ENCODE peak calls at places on chromosome 1, in six cellular contexts. L is pancreas, G is IMR-90, S is tibial nerve, B is foreskin fibroblast, V is endothelial cell. K is an unnamed sample.

GRCh38 chr1:187624812-187625542 is 796.2 kb downstream of the PLA2G4A start:
- DNase-seq in L (no peak), G (peak), S (no peak), B (peak), V (no peak), K (peak)

GRCh38 chr1:51331206-51332100 is 1.1 kb upstream of the TTC39A start:
- DNase-seq in L (peak), G (peak), S (no peak), B (peak), V (no peak), K (peak)

GRCh38 chr1:159509440-159510222 is 26.2 kb downstream of the OR10J5 start:
- DNase-seq in L (no peak), G (no peak), S (no peak), B (no peak), V (no peak), K (no peak)

GRCh38 chr1:206631085-206631509 is 4.2 kb upstream of the DYRK3 start:
- DNase-seq in L (peak), G (peak), S (no peak), B (peak), V (peak), K (peak)

GRCh38 chr1:24420547-24420946 is 4.9 kb downstream of the NIPAL3 start:
- DNase-seq in L (no peak), G (peak), S (no peak), B (peak), V (no peak), K (peak)

GRCh38 chr1:20089328-20090077 is 19.5 kb downstream of the PLA2G5 start:
- DNase-seq in L (no peak), G (no peak), S (no peak), B (no peak), V (no peak), K (no peak)

GRCh38 chr1:20047058-20047457 is 22.9 kb upstream of the PLA2G5 start:
- DNase-seq in L (no peak), G (no peak), S (no peak), B (no peak), V (no peak), K (no peak)

GRCh38 chr1:211829343-211830054 is 1.1 kb downstream of the LPGAT1 start:
- DNase-seq in L (no peak), G (no peak), S (no peak), B (peak), V (peak), K (peak)

GRCh38 chr1:32868806-32869455 is 1.8 kb downstream of the FNDC5 start:
- DNase-seq in L (no peak), G (no peak), S (no peak), B (no peak), V (no peak), K (no peak)

GRCh38 chr1:25112400-25112799 is 119.9 kb downstream of the SYF2 start:
- DNase-seq in L (no peak), G (no peak), S (no peak), B (no peak), V (no peak), K (no peak)

GRCh38 chr1:239816090-239816812 is 275.4 kb upstream of the FMN2 start:
- DNase-seq in L (no peak), G (peak), S (no peak), B (peak), V (peak), K (peak)

GRCh38 chr1:65254320-65255087 is 54.8 kb upstream of the DNAJC6 start:
- DNase-seq in L (peak), G (peak), S (peak), B (peak), V (peak), K (peak)

GRCh38 chr1:199452627-199453026 is 574.9 kb upstream of the NR5A2 start:
- DNase-seq in L (no peak), G (no peak), S (no peak), B (no peak), V (no peak), K (no peak)

GRCh38 chr1:200867018-200867811 is 5.6 kb upstream of the GPR25 start:
- DNase-seq in L (no peak), G (peak), S (no peak), B (peak), V (no peak), K (peak)

GRCh38 chr1:22026924-22027289 is 25.4 kb downstream of the CELA3A start:
- DNase-seq in L (no peak), G (no peak), S (no peak), B (no peak), V (no peak), K (no peak)

GRCh38 chr1:48051466-48052126 is 54.4 kb upstream of the TRABD2B start:
- DNase-seq in L (no peak), G (no peak), S (no peak), B (no peak), V (no peak), K (no peak)

GRCh38 chr1:110872745-110873435 is at the start of gene CD53:
- DNase-seq in L (no peak), G (no peak), S (no peak), B (no peak), V (no peak), K (no peak)

GRCh38 chr1:189673223-189673622 is 804.4 kb downstream of the BRINP3 start:
- DNase-seq in L (no peak), G (no peak), S (no peak), B (no peak), V (no peak), K (no peak)

GRCh38 chr1:36223373-36223995 is 759 bp upstream of the THRAP3 start:
- DNase-seq in L (no peak), G (peak), S (no peak), B (peak), V (no peak), K (peak)

GRCh38 chr1:36222481-36223372 is 1.5 kb upstream of the THRAP3 start:
- DNase-seq in L (no peak), G (peak), S (no peak), B (no peak), V (no peak), K (no peak)

GRCh38 chr1:36223996-36224536 is at the start of gene THRAP3:
- DNase-seq in L (peak), G (peak), S (peak), B (peak), V (peak), K (peak)

GRCh38 chr1:36225298-36225899 is 1.2 kb downstream of the THRAP3 start:
- DNase-seq in L (no peak), G (peak), S (no peak), B (no peak), V (no peak), K (no peak)

DNA sequence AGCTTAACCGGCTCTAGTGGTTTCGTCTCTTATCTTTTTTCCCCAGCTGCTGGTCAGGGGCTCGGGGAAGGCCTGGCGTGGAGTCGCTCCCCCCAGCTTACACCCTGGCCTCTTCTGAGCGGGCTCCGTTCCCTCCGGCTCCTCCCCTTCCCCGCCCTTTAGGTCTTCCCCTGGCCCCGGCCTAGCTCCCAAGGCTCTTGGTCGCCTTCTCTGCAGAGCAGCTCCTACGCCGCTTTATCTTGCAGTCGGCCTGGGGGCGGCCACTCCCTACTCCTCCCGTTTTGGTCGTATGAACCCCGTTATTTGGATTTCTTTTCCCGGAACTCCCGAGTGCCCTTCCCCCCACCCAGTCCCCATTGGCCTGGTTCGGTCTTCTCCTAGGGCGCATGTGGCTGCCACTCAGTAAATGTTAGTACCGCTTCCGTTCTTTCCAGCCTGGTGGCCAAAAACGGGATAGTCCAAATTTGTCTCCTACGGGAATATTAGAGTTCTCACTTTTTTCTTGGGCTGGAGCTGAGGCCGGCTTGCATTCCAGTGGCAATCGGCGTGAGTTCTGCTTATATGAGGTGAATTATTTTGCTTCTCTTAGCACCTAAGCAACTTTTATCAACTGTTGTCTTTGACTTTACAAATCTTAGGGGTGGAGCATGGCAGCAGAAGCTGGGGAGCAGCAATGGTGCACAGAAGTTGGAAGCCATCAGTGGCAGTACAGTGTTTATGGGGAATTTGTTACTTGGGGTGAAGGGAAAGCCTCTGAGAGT is 474 bp downstream of the THRAP3 start:
- DNase-seq in L (peak), G (peak), S (peak), B (peak), V (peak), K (peak)
- TF ChIP-seq CTCF in L (no peak), G (peak), S (no peak), B (peak), V (peak), K (peak)

DNA sequence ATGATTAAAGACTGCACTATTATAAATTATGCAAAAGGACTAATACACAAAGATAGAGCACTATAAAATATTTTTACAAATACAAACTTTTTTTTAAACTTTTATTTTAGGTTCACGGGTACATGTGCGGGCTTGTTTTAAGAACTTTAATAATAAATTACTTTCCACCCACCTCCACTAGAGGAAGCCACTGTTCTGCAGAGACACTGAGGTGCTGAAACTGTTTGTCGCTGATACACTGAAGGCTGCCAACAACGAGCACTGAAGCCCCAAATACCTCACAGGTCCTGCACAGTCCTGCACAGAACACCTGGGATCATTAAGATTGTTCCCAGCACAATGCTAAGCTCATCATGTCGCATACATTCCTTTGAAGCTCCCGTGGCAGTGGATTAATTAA is 19.9 kb downstream of the COA6 start:
- DNase-seq in L (no peak), G (no peak), S (no peak), B (no peak), V (no peak), K (no peak)
- TF ChIP-seq CTCF in L (no peak), G (no peak), S (no peak), B (no peak), V (no peak), K (no peak)

GRCh38 chr1:228739826-228740225 is 4.5 kb downstream of the RHOU start:
- DNase-seq in L (no peak), G (no peak), S (no peak), B (no peak), V (no peak), K (no peak)

GRCh38 chr1:228743405-228743804 is 8.1 kb downstream of the RHOU start:
- DNase-seq in L (no peak), G (no peak), S (no peak), B (no peak), V (no peak), K (no peak)

GRCh38 chr1:228740991-228741390 is 5.7 kb downstream of the RHOU start:
- DNase-seq in L (no peak), G (no peak), S (no peak), B (no peak), V (no peak), K (no peak)

GRCh38 chr1:228742535-228742934 is 7.3 kb downstream of the RHOU start:
- DNase-seq in L (no peak), G (no peak), S (no peak), B (no peak), V (no peak), K (no peak)

GRCh38 chr1:228740543-228740942 is 5.3 kb downstream of the RHOU start:
- DNase-seq in L (no peak), G (no peak), S (no peak), B (no peak), V (no peak), K (no peak)
- TF ChIP-seq CTCF in L (no peak), G (no peak), S (no peak), B (no peak), V (no peak), K (no peak)

GRCh38 chr1:57293214-57293613 is 130.6 kb downstream of the DAB1 start:
- DNase-seq in L (no peak), G (no peak), S (no peak), B (no peak), V (no peak), K (no peak)
- TF ChIP-seq CTCF in L (no peak), G (no peak), S (no peak), B (no peak), V (no peak), K (no peak)

GRCh38 chr1:227134686-227135314 is 183.5 kb downstream of the CDC42BPA start:
- DNase-seq in L (no peak), G (no peak), S (no peak), B (no peak), V (no peak), K (peak)

GRCh38 chr1:227136210-227136609 is 182.1 kb downstream of the CDC42BPA start:
- DNase-seq in L (no peak), G (peak), S (no peak), B (no peak), V (no peak), K (no peak)

GRCh38 chr1:227127891-227128290 is 187.8 kb downstream of the COQ8A start:
- DNase-seq in L (no peak), G (no peak), S (no peak), B (no peak), V (no peak), K (no peak)

GRCh38 chr1:227125929-227126545 is 185.9 kb downstream of the COQ8A start:
- DNase-seq in L (no peak), G (no peak), S (no peak), B (no peak), V (no peak), K (no peak)

DNA sequence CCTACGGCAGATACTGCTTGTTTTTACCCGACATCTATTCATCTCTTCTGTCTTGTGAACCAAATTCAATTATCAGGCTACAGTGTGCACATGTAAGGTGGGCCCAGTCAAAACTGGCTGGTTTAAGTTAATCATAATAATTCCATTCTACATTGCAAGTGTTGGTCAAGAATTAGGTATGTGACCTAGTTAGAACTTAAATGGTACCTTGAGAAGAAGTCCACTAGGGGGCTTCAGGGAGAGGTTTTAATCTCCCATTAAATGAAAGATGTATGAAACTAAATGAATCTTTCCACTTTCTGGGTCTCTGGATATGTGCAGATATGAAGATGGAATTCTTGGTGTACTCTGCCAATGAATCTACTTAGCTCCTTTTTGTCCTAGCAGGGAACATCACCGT is 187.1 kb downstream of the CDC42BPA start:
- DNase-seq in L (no peak), G (peak), S (no peak), B (peak), V (no peak), K (peak)
- TF ChIP-seq CTCF in L (no peak), G (peak), S (no peak), B (peak), V (peak), K (peak)